ENCODE peak calls at places on chromosomes 7 and 10, in seven cellular contexts. X is heart left ventricle, W is BE2C, V is AG04449, H is Peyer's patch, A is ovary, O is AG09309. R is an unnamed sample.

GRCh38 chr7:143884978-143885559 is 16.9 kb downstream of the TCAF1 start:
- DNase-seq in X (no peak), W (peak; percentile 85), V (no peak), H (no peak), A (peak; percentile 89), O (no peak), R (peak; percentile 64)

GRCh38 chr10:72353028-72353962 is 1.4 kb downstream of the DNAJB12 start:
- DNase-seq in X (no peak), W (peak; percentile 46), V (no peak), H (no peak), A (no peak), O (no peak), R (no peak)

GRCh38 chr7:44574286-44574872 is 671 bp upstream of the DDX56 start:
- DNase-seq in X (no peak), W (no peak), V (no peak), H (no peak), A (no peak), O (no peak), R (no peak)

GRCh38 chr7:40682696-40683095 is 547.9 kb downstream of the SUGCT start:
- DNase-seq in X (no peak), W (no peak), V (no peak), H (no peak), A (no peak), O (no peak), R (no peak)

GRCh38 chr7:57424515-57425238 is 25.3 kb upstream of the ZNF716 start:
- DNase-seq in X (no peak), W (no peak), V (no peak), H (no peak), A (no peak), O (no peak), R (peak; percentile 79)

GRCh38 chr10:69958232-69958902 is 94.3 kb upstream of the MACROH2A2 start:
- DNase-seq in X (no peak), W (no peak), V (no peak), H (no peak), A (no peak), O (peak; percentile 4), R (no peak)

GRCh38 chr7:115748123-115748738 is 282.3 kb downstream of the TFEC start:
- DNase-seq in X (no peak), W (no peak), V (no peak), H (no peak), A (no peak), O (no peak), R (no peak)

GRCh38 chr10:125149278-125150047 is 10.9 kb downstream of the CTBP2 start:
- DNase-seq in X (peak; percentile 78), W (no peak), V (peak; percentile 47), H (no peak), A (peak; percentile 66), O (no peak), R (no peak)

GRCh38 chr10:24390746-24391145 is 181.8 kb downstream of the KIAA1217 start:
- DNase-seq in X (no peak), W (no peak), V (no peak), H (no peak), A (no peak), O (peak; percentile 14), R (no peak)

GRCh38 chr10:70355234-70356021 is 27.0 kb downstream of the LRRC20 start:
- DNase-seq in X (no peak), W (no peak), V (no peak), H (peak; percentile 35), A (no peak), O (no peak), R (peak; percentile 46)

GRCh38 chr7:953547-954327 is 743 bp downstream of the ADAP1 start:
- DNase-seq in X (peak; percentile 84), W (peak; percentile 70), V (no peak), H (no peak), A (peak; percentile 54), O (no peak), R (peak; percentile 76)

GRCh38 chr7:48299580-48300169 is 128.4 kb downstream of the ABCA13 start:
- DNase-seq in X (no peak), W (peak; percentile 57), V (no peak), H (no peak), A (peak; percentile 67), O (peak; percentile 31), R (peak; percentile 39)

GRCh38 chr10:4459531-4459930 is 366.5 kb upstream of the AKR1E2 start:
- DNase-seq in X (no peak), W (no peak), V (no peak), H (no peak), A (no peak), O (no peak), R (no peak)

DNA sequence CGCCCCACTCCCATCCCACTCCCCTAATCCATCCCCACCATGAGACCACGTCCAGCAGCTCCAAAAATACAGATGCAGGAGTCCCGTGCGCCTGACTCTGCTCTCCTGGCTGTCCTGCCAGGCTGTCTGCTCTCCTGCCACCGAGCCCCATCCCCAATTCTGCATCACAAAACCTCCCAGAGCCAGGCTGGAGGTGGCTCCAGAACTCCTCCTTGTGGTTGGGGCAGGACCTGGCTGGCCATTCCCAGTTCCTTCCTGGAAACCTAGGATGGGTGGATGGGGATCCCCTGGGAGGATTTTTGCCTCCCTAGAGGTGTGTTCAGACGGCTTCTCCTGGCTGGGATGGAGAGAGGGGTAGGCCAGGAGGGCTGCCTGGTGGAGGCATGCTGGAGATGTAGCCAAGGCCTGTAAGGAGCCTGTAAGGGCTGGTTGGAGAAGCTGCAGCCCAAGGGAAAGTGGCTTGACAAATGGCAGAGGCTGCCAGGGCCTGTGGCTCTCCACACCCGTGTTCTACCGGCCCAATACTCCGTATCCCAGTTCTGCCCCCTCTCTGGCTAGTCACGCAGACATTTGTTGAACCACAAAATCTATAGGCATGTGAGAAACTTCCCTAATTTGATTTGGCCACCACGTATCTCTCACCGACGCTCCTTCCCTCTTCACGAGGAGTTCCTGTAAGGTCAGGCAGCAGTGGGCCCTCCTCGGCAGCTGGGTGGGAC is 99.3 kb downstream of the ARHGAP22 start:
- DNase-seq in X (no peak), W (peak; percentile 24), V (no peak), H (no peak), A (peak; percentile 18), O (no peak), R (no peak)
- TF ChIP-seq CTCF in X (no peak), W (peak; percentile 41), V (peak; percentile 17), H (no peak), A (no peak), O (no peak), R (no peak)

DNA sequence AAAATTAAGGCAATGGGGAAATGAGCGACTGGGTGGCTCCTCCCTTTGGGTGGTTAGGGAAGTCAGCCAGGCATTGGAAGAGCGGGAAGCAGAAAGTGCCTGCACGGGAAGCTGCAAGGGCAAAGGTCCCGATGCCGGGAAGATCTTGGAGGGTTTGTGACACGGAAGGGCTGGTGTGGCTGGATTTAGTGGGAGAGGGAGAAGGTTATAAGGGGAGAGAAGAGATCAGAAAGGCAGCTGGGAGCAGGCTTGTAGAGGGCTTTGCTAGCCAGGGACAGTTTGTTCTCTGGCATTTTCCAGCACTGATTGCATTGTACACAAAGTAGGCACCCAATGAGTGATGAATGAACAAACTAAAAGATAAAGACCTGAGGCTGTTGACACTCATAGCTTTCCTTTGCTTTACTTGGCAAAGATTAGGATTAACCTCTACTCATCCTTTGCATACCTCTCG is 67.7 kb downstream of the NAMPT start:
- DNase-seq in X (peak; percentile 75), W (no peak), V (no peak), H (peak; percentile 23), A (peak; percentile 86), O (no peak), R (peak; percentile 45)
- H3K4me3 ChIP-seq in X (peak overlapping the region; percentile 29), W (no peak overlapping the region), V (no peak overlapping the region), H (no peak overlapping the region), A (no peak overlapping the region), O (no peak overlapping the region), R (no peak overlapping the region)

GRCh38 chr10:77634939-77635338 is 2.7 kb downstream of the KCNMA1 start:
- DNase-seq in X (no peak), W (no peak), V (no peak), H (no peak), A (no peak), O (no peak), R (no peak)

GRCh38 chr10:77628906-77629730 is 8.5 kb downstream of the KCNMA1 start:
- DNase-seq in X (no peak), W (no peak), V (no peak), H (no peak), A (no peak), O (no peak), R (no peak)

GRCh38 chr10:77629775-77630565 is 7.6 kb downstream of the KCNMA1 start:
- DNase-seq in X (no peak), W (no peak), V (no peak), H (no peak), A (no peak), O (no peak), R (no peak)

GRCh38 chr10:77633376-77633775 is 4.2 kb downstream of the KCNMA1 start:
- DNase-seq in X (no peak), W (no peak), V (no peak), H (no peak), A (no peak), O (no peak), R (no peak)

DNA sequence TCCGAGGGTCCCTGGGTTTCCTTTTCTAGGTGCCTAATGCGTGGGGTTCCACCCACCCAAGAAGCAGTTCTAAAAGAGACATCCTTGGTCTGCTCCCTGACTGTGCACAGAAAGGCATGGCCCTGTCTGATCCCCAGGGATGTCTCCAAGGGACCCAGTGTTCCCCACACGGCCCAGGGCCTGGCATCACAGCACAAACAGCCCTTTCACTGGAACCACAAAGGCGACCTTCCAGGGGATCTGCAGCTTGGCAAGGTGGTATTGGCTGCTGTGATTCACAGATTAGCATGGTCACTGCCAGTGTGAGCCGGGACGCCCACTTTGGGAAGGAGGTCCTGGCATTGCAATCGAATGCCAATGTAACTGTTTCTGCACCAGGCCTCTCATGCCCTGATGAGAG is 6.4 kb downstream of the KCNMA1 start:
- DNase-seq in X (no peak), W (no peak), V (no peak), H (no peak), A (no peak), O (no peak), R (no peak)
- TF ChIP-seq CTCF in X (no peak), W (no peak), V (no peak), H (no peak), A (no peak), O (no peak), R (no peak)

GRCh38 chr7:155585532-155585895 is 39.2 kb upstream of the CNPY1 start:
- DNase-seq in X (no peak), W (no peak), V (no peak), H (no peak), A (no peak), O (no peak), R (no peak)

GRCh38 chr7:155584261-155584660 is 37.9 kb upstream of the CNPY1 start:
- DNase-seq in X (no peak), W (no peak), V (no peak), H (no peak), A (no peak), O (no peak), R (peak; percentile 8)

GRCh38 chr7:155584763-155585531 is 38.6 kb upstream of the CNPY1 start:
- DNase-seq in X (no peak), W (peak; percentile 49), V (peak; percentile 31), H (no peak), A (peak; percentile 49), O (no peak), R (no peak)

GRCh38 chr7:155581954-155582353 is 35.6 kb upstream of the CNPY1 start:
- DNase-seq in X (no peak), W (no peak), V (no peak), H (no peak), A (peak; percentile 5), O (no peak), R (no peak)

DNA sequence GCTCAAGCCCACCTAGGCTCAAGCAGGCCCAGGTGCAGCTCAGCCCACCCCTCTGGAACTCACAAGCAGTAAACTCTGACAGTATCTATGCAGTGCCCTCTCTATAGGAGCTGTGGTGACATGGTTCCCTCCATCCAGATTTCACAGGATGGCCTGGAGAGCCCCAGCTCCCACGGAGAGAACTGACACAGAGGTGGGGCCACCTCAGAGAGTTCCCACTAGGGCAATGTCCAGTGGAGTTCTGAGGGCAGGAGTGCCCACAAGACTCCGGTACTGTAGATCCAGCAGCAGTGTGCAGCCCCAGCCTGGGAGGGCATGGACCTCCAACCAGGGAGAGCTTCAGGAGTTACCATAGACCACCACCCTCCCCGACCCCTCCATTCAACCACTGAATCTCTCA is 37.3 kb upstream of the CNPY1 start:
- DNase-seq in X (peak; percentile 16), W (no peak), V (no peak), H (no peak), A (peak; percentile 8), O (no peak), R (peak; percentile 15)
- H3K4me3 ChIP-seq in X (no peak overlapping the region), W (no peak overlapping the region), V (no peak overlapping the region), H (no peak overlapping the region), A (no peak overlapping the region), O (no peak overlapping the region), R (no peak overlapping the region)